ENCODE peak calls at places on chromosomes 4 and X, in ten cellular contexts. Q is pancreas; K is Karpas-422; I is naive thymus-derived CD4-positive, alpha-beta T cell; H is sigmoid colon; N is psoas muscle; X is ascending aorta; Z is astrocyte of the spinal cord; M is GM23338; A is fibroblast of mammary gland. F is an unnamed sample.

GRCh38 chr4:128565565-128566186 is 243.8 kb upstream of the JADE1 start:
- DNase-seq in Z (no peak), N (peak; percentile 56), Q (peak; percentile 64), K (peak; percentile 79), H (peak; percentile 72), M (peak; percentile 85), X (no peak), I (no peak), A (peak; percentile 28), F (no peak)

GRCh38 chr4:185709802-185710486 is 102.0 kb downstream of the SORBS2 start:
- DNase-seq in N (no peak), X (no peak), H (no peak), Q (no peak), M (no peak), A (peak; percentile 92), K (no peak), I (no peak), Z (peak; percentile 53), F (no peak)

GRCh38 chrX:106863697-106864096 is 39.4 kb downstream of the RIPPLY1 start:
- DNase-seq in H (no peak), X (no peak), M (no peak), Z (no peak), A (no peak), N (no peak), Q (no peak), I (no peak), K (no peak), F (no peak)

GRCh38 chr4:152106781-152107321 is 346.0 kb upstream of the GATB start:
- DNase-seq in X (no peak), N (no peak), K (no peak), M (no peak), I (no peak), A (peak; percentile 81), Q (no peak), Z (peak; percentile 29), H (no peak), F (no peak)

GRCh38 chrX:133391116-133391515 is 24.2 kb downstream of the GPC4 start:
- DNase-seq in X (no peak), I (no peak), Q (no peak), H (no peak), K (no peak), Z (no peak), N (no peak), M (no peak), A (no peak), F (no peak)

GRCh38 chr4:95705323-95705722 is 134.6 kb upstream of the PDHA2 start:
- DNase-seq in Z (no peak), M (no peak), K (no peak), H (no peak), I (no peak), A (no peak), Q (no peak), N (no peak), X (no peak), F (no peak)

GRCh38 chr4:76074468-76074867 is at the start of gene ART3:
- DNase-seq in M (peak; percentile 27), N (no peak), Q (no peak), H (no peak), X (no peak), K (no peak), I (no peak), Z (no peak), A (no peak), F (no peak)

GRCh38 chrX:39268207-39268606 is 466.9 kb downstream of the MID1IP1 start:
- DNase-seq in N (no peak), X (no peak), I (no peak), Q (no peak), K (no peak), Z (no peak), A (no peak), M (no peak), H (no peak), F (no peak)

GRCh38 chr4:99685234-99685633 is 27.6 kb upstream of the C4orf54 start:
- DNase-seq in I (no peak), H (no peak), Z (no peak), M (no peak), N (no peak), Q (no peak), K (no peak), A (no peak), X (no peak), F (no peak)

GRCh38 chr4:183411291-183411861 is 33.1 kb upstream of the CDKN2AIP start:
- DNase-seq in H (peak; percentile 57), K (no peak), M (no peak), A (no peak), X (no peak), Q (no peak), Z (no peak), N (no peak), I (no peak), F (no peak)

DNA sequence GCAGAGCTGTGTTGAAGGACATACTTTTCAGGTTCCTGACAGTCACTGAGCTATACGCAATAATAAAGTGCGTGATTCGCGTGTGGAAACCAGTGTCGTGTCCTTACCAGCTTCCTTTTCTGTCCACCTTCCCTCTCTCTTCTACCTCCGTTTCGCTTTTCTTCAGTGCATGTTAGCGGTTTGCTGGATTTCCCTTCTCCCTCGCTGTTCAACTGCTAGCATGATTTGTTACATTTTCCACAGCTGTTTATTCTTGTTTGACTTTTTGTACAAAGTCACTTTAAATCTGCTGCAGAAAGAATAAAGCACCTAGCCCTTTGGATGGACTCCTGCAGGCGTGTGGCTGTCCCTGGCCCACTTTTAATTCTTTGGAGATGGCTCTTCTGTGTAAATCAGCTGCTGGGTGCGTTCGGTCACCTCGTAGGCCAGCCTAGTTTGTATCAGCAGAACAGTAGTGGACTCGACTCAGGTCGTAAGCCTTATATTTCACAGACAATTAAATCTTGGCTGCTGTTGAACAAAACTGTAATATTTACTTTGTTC is 8.9 kb upstream of the HAND2 start:
- DNase-seq in Z (no peak), X (no peak), N (no peak), M (peak; percentile 16), I (no peak), K (no peak), H (peak; percentile 75), A (peak; percentile 12), Q (no peak), F (no peak)
- H3K4me3 ChIP-seq in Z (no peak overlapping the region), X (peak overlapping the region; percentile 54), N (peak overlapping the region; percentile 52), M (peak overlapping the region; percentile 54), I (peak overlapping the region; percentile 43), K (no peak overlapping the region), H (peak overlapping the region; percentile 94), A (peak overlapping the region; percentile 53), Q (peak overlapping the region; percentile 7), F (peak overlapping the region; percentile 50)

DNA sequence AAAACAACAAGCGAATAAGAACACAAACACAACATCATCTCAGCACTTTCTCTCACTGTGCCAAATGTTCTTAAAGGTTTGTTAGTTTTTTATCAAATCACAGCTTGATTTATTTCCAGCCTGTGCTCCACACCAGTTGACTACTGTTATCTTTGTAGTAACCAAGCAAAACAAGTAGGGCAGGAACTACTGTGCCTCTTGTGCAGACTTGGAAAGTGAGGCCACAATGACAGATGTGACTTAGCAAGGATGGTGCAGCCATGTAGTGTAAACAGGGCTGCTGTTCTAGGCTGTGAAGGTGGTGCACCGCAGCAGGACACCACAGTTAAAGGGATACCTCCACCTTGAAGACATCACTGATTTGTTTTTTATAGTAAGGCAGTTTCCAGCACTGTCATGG is 170.0 kb downstream of the IL1RAPL1 start:
- DNase-seq in M (no peak), Z (no peak), Q (no peak), I (no peak), K (no peak), A (no peak), H (no peak), N (no peak), X (no peak), F (no peak)
- H3K4me3 ChIP-seq in M (no peak overlapping the region), Z (no peak overlapping the region), Q (no peak overlapping the region), I (no peak overlapping the region), K (no peak overlapping the region), A (no peak overlapping the region), H (no peak overlapping the region), N (no peak overlapping the region), X (no peak overlapping the region), F (no peak overlapping the region)

GRCh38 chr4:123449780-123450179 is 53.2 kb downstream of the SPRY1 start:
- DNase-seq in Q (no peak), Z (peak; percentile 53), A (peak; percentile 49), X (no peak), I (no peak), H (no peak), K (peak; percentile 42), M (no peak), N (no peak), F (no peak)

GRCh38 chr4:123446791-123447474 is 50.3 kb downstream of the SPRY1 start:
- DNase-seq in Z (no peak), X (no peak), H (no peak), N (no peak), A (no peak), Q (no peak), I (no peak), M (peak; percentile 8), K (peak; percentile 10), F (no peak)

GRCh38 chr4:123452585-123452984 is 56.0 kb downstream of the SPRY1 start:
- DNase-seq in Q (no peak), M (no peak), Z (peak; percentile 73), H (peak; percentile 76), X (peak; percentile 76), N (peak; percentile 62), A (peak; percentile 95), K (peak; percentile 52), I (no peak), F (no peak)

GRCh38 chr4:123450393-123450792 is 53.8 kb downstream of the SPRY1 start:
- DNase-seq in A (no peak), I (no peak), H (no peak), Z (no peak), N (no peak), K (no peak), M (no peak), Q (no peak), X (no peak), F (no peak)

GRCh38 chr4:123449362-123449761 is 52.8 kb downstream of the SPRY1 start:
- DNase-seq in X (no peak), K (no peak), M (no peak), Q (no peak), A (no peak), Z (no peak), N (no peak), H (no peak), I (no peak), F (no peak)
- H3K4me3 ChIP-seq in X (no peak overlapping the region), K (no peak overlapping the region), M (no peak overlapping the region), Q (no peak overlapping the region), A (no peak overlapping the region), Z (no peak overlapping the region), N (no peak overlapping the region), H (no peak overlapping the region), I (no peak overlapping the region), F (no peak overlapping the region)

GRCh38 chrX:48919360-48919821 is 567 bp upstream of the PIM2 start:
- DNase-seq in I (no peak), Q (peak; percentile 46), M (peak; percentile 63), H (no peak), A (no peak), Z (no peak), K (no peak), N (no peak), X (no peak), F (no peak)
- H3K4me3 ChIP-seq in I (peak overlapping the region; percentile 72), Q (no peak overlapping the region), M (peak overlapping the region; percentile 63), H (peak overlapping the region; percentile 61), A (peak overlapping the region; percentile 43), Z (peak overlapping the region; percentile 57), K (peak overlapping the region; percentile 24), N (peak overlapping the region; percentile 62), X (peak overlapping the region; percentile 36), F (peak overlapping the region; percentile 92)